ENCODE peak calls at places on chromosomes 4 and X, in ten cellular contexts. B is hepatocyte, U is MM.1S, O is neural progenitor cell, Z is H1, G is fibroblast of lung, C is HCT116, W is K562, Q is astrocyte, P is mammary epithelial cell. L is an unnamed sample.

GRCh38 chrX:45266456-45266855 is 65.8 kb upstream of the DIPK2B start:
- DNase-seq in B (no peak), U (no peak), O (no peak), Z (no peak), G (no peak), C (no peak), W (no peak), Q (no peak), P (no peak), L (no peak)

GRCh38 chr4:155552180-155552579 is 114.5 kb upstream of the GUCY1A1 start:
- DNase-seq in B (no peak), U (no peak), O (no peak), Z (no peak), G (no peak), C (no peak), W (no peak), Q (peak), P (peak), L (no peak)

GRCh38 chr4:103264905-103265304 is 66.8 kb upstream of the CENPE start:
- DNase-seq in B (no peak), U (no peak), O (no peak), Z (no peak), G (no peak), C (no peak), W (no peak), Q (no peak), P (no peak), L (no peak)

GRCh38 chr4:111748157-111748556 is 397.1 kb upstream of the FAM241A start:
- DNase-seq in B (no peak), U (no peak), O (peak), Z (no peak), G (no peak), C (no peak), W (no peak), Q (no peak), P (no peak), L (no peak)

GRCh38 chr4:107619065-107619464 is 101.0 kb downstream of the PAPSS1 start:
- DNase-seq in B (peak), U (no peak), O (no peak), Z (no peak), G (peak), C (no peak), W (no peak), Q (peak), P (peak), L (peak)

GRCh38 chrX:47316276-47317025 is 53.9 kb upstream of the ZNF157 start:
- DNase-seq in B (no peak), U (no peak), O (peak), Z (peak), G (no peak), C (no peak), W (no peak), Q (no peak), P (no peak), L (peak)

GRCh38 chr4:25441519-25442117 is 64.6 kb downstream of the ANAPC4 start:
- DNase-seq in B (peak), U (peak), O (peak), Z (no peak), G (peak), C (peak), W (peak), Q (peak), P (peak), L (peak)

GRCh38 chrX:11758400-11759171 is 549 bp downstream of the MSL3 start:
- DNase-seq in B (peak), U (peak), O (peak), Z (no peak), G (peak), C (peak), W (peak), Q (peak), P (peak), L (peak)

GRCh38 chr4:156941940-156942548 is 29.6 kb downstream of the PDGFC start:
- DNase-seq in B (peak), U (no peak), O (peak), Z (peak), G (peak), C (no peak), W (no peak), Q (peak), P (peak), L (no peak)

GRCh38 chrX:9148626-9149385 is 114.9 kb upstream of the FAM9B start:
- DNase-seq in B (no peak), U (no peak), O (peak), Z (peak), G (peak), C (no peak), W (no peak), Q (peak), P (peak), L (peak)

GRCh38 chr4:121182296-121182695 is 18.2 kb upstream of the TNIP3 start:
- DNase-seq in B (no peak), U (peak), O (no peak), Z (no peak), G (peak), C (no peak), W (no peak), Q (peak), P (no peak), L (no peak)

GRCh38 chr4:82499705-82500104 is 62.1 kb downstream of the TMEM150C start:
- DNase-seq in B (no peak), U (no peak), O (no peak), Z (no peak), G (no peak), C (no peak), W (no peak), Q (no peak), P (no peak), L (no peak)

GRCh38 chr4:145828802-145829485 is 109.7 kb downstream of the ZNF827 start:
- DNase-seq in B (no peak), U (peak), O (no peak), Z (no peak), G (no peak), C (no peak), W (no peak), Q (no peak), P (no peak), L (no peak)

GRCh38 chrX:93594780-93595179 is 78.6 kb downstream of the NAP1L3 start:
- DNase-seq in B (no peak), U (no peak), O (no peak), Z (no peak), G (no peak), C (no peak), W (no peak), Q (no peak), P (no peak), L (no peak)

DNA sequence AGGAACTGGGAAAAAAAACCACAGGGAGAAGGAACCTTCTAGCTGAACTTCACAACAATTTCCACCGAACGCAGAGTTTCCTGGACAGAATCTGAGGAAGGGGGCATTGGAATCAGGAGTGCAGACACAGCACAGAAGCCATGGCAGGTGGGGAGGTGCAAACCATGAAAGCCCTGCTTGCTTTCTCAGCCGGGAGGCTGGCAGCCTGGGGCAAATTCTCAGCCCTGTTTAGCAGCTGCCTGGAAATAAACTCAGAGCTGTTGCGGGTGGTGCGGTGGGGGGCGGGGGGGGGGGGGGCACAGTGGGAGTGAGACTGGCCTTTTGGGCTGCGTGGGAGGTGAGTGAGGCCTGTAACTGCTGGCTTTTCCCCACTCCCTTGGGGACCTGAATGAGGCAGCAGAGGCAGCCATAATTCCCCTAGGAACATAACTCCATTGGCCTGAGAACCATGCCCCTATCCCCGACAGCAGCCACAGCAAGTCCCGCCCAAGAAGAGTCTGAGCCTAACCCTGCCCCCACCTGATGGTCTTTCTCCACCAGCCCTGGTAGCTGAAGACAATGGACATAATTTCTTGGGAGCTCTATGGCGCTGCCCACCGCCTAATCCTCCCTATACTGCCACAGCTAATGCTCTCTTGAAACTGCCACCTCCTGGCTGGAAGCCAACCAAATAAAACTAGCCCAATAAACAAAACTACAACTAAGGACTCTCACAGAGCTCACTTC is 176.3 kb downstream of the FAM13A start:
- DNase-seq in B (no peak), U (no peak), O (no peak), Z (no peak), G (no peak), C (no peak), W (no peak), Q (no peak), P (no peak), L (peak)
- H3K27ac ChIP-seq in B (peak), U (no peak), O (no peak), Z (no peak), G (no peak), C (no peak), W (peak), Q (no peak), P (no peak), L (no peak)

GRCh38 chrX:72306851-72307645 is 1.3 kb upstream of the CITED1 start:
- DNase-seq in B (peak), U (peak), O (peak), Z (no peak), G (peak), C (peak), W (peak), Q (peak), P (peak), L (peak)
- TF ChIP-seq EZH2 in B (no peak), U (no peak), O (no peak), Z (no peak), G (peak), C (no peak), W (no peak), Q (peak), P (peak), L (peak)

DNA sequence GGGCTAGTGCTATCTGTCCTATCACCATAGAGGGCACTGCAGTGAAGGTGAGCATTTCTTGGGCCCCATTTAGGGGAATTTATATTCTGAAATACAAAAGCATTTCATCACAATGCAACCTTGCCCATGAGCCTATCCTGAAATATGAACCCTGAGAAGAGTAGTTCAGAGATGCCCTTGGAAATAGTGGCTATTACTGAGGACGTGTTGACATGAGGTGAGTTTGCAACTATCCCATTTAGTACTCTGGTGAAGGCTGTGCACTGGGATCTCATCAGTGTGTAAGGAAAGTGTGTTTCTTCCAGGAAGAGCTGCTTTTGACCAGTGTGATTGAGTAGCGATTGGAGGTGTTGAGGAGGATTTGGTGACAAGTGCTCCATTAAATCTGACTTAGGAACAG is 149.3 kb upstream of the EOLA2 start:
- DNase-seq in B (no peak), U (no peak), O (no peak), Z (no peak), G (no peak), C (no peak), W (no peak), Q (no peak), P (no peak), L (no peak)
- H3K27ac ChIP-seq in B (no peak), U (no peak), O (no peak), Z (no peak), G (no peak), C (no peak), W (no peak), Q (no peak), P (no peak), L (no peak)

GRCh38 chr4:41748788-41749445 is 392 bp upstream of the PHOX2B start:
- DNase-seq in B (no peak), U (no peak), O (peak), Z (no peak), G (no peak), C (no peak), W (no peak), Q (no peak), P (no peak), L (peak)

GRCh38 chr4:41750158-41750623 is 1.7 kb upstream of the PHOX2B start:
- DNase-seq in B (no peak), U (no peak), O (peak), Z (no peak), G (no peak), C (no peak), W (no peak), Q (no peak), P (no peak), L (no peak)

GRCh38 chr4:41750624-41751324 is 2.2 kb upstream of the PHOX2B start:
- DNase-seq in B (no peak), U (no peak), O (peak), Z (no peak), G (no peak), C (no peak), W (no peak), Q (no peak), P (no peak), L (no peak)

GRCh38 chr4:41748074-41748787 is at the start of gene PHOX2B:
- DNase-seq in B (no peak), U (no peak), O (peak), Z (no peak), G (no peak), C (no peak), W (no peak), Q (no peak), P (no peak), L (no peak)

GRCh38 chr4:41749650-41750049 is 1.1 kb upstream of the PHOX2B start:
- DNase-seq in B (no peak), U (no peak), O (peak), Z (no peak), G (no peak), C (no peak), W (no peak), Q (no peak), P (no peak), L (no peak)
- TF ChIP-seq EZH2 in B (peak), U (no peak), O (peak), Z (peak), G (no peak), C (no peak), W (no peak), Q (peak), P (no peak), L (peak)

GRCh38 chr4:80033581-80033980 is 39.4 kb downstream of the ANTXR2 start:
- DNase-seq in B (no peak), U (no peak), O (no peak), Z (no peak), G (no peak), C (no peak), W (no peak), Q (no peak), P (no peak), L (peak)
- H3K27ac ChIP-seq in B (no peak), U (no peak), O (no peak), Z (no peak), G (no peak), C (no peak), W (no peak), Q (no peak), P (no peak), L (no peak)

GRCh38 chr4:80185787-80186548 is 11.3 kb upstream of the PRDM8 start:
- DNase-seq in B (no peak), U (no peak), O (peak), Z (no peak), G (no peak), C (no peak), W (no peak), Q (no peak), P (no peak), L (no peak)

GRCh38 chr4:80187677-80188076 is 9.6 kb upstream of the PRDM8 start:
- DNase-seq in B (no peak), U (no peak), O (no peak), Z (no peak), G (no peak), C (no peak), W (no peak), Q (no peak), P (no peak), L (no peak)

GRCh38 chr4:80188457-80188800 is 8.9 kb upstream of the PRDM8 start:
- DNase-seq in B (no peak), U (no peak), O (no peak), Z (no peak), G (no peak), C (no peak), W (no peak), Q (no peak), P (no peak), L (no peak)

GRCh38 chr4:80184791-80185756 is 12.2 kb upstream of the PRDM8 start:
- DNase-seq in B (no peak), U (peak), O (peak), Z (no peak), G (no peak), C (no peak), W (no peak), Q (no peak), P (no peak), L (no peak)

DNA sequence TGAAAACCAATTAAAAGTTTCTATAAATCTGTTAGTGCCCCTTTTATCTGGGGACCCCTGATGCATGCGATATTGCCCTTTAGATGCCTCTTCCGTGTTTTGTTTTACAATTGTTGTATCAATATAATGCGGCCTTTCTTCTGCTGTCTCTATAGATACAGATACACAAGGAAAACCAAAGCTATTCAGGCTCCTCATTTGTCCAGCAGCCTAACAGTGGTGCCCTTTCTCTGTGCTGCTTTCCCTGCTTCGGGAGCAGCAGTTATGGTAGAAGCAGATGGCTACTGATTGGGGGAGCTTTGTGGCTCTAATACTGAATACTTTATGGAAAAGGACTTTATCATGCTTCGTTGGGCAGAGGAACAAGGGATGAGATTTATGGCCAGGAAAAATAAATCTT is 10.6 kb upstream of the PRDM8 start:
- DNase-seq in B (no peak), U (no peak), O (peak), Z (no peak), G (no peak), C (no peak), W (no peak), Q (no peak), P (no peak), L (no peak)
- TF ChIP-seq EZH2 in B (no peak), U (no peak), O (no peak), Z (no peak), G (no peak), C (no peak), W (no peak), Q (no peak), P (no peak), L (no peak)

GRCh38 chr4:86957214-86957613 is 22.4 kb downstream of the AFF1 start:
- DNase-seq in B (no peak), U (no peak), O (no peak), Z (no peak), G (peak), C (no peak), W (no peak), Q (peak), P (peak), L (no peak)
- H3K27ac ChIP-seq in B (no peak), U (peak), O (peak), Z (no peak), G (no peak), C (no peak), W (no peak), Q (no peak), P (peak), L (no peak)